ENCODE peak calls at places on chromosomes 6 and 20, in nine cellular contexts. J is stimulated activated CD4-positive, alpha-beta T cell treated with anti-CD3 and anti-CD28 coated beads, Interleukin-1b, Interleukin-23, amount 100 ng/mL, for 24 hours; Q is stimulated activated CD8-positive, alpha-beta memory T cell treated with anti-CD3 and anti-CD28 coated beads, Interleukin-2, amount 100 ng/mL, for 48 hours; T is HEK293T; A is T-cell; E is H9; M is M059J; G is OCI-LY7; Y is NCI-H774. D is an unnamed sample.

GRCh38 chr6:149861603-149862423 is 2.3 kb downstream of the LRP11 start:
- DNase-seq in G (no peak), T (no peak), Y (no peak), J (no peak), M (peak), E (no peak), Q (no peak), A (no peak), D (no peak)

GRCh38 chr6:166007349-166008263 is 160.0 kb downstream of the TBXT start:
- DNase-seq in A (no peak), J (no peak), Q (no peak), E (no peak), M (peak), Y (no peak), G (no peak), T (no peak), D (peak)

GRCh38 chr6:22756365-22756764 is 187.0 kb downstream of the HDGFL1 start:
- DNase-seq in T (no peak), E (no peak), M (peak), Q (no peak), Y (no peak), J (no peak), G (no peak), A (no peak), D (peak)

GRCh38 chr6:45590751-45591184 is 213.0 kb upstream of the SUPT3H start:
- DNase-seq in G (no peak), T (peak), J (no peak), A (no peak), M (peak), Y (no peak), Q (no peak), E (no peak), D (peak)

GRCh38 chr6:158475344-158476302 is 84.3 kb upstream of the TMEM181 start:
- DNase-seq in E (no peak), M (peak), Q (no peak), G (no peak), A (no peak), T (peak), Y (peak), J (no peak), D (peak)

GRCh38 chr20:2822073-2822472 is 5.9 kb downstream of the TMEM239 start:
- DNase-seq in G (no peak), T (peak), M (peak), Y (no peak), Q (no peak), J (no peak), E (no peak), A (peak), D (no peak)

GRCh38 chr20:13302647-13303425 is 81.8 kb downstream of the ISM1 start:
- DNase-seq in T (peak), J (peak), A (peak), G (peak), Y (peak), Q (peak), E (peak), M (peak), D (peak)

GRCh38 chr20:47063808-47064207 is 169.2 kb downstream of the EYA2 start:
- DNase-seq in Y (no peak), T (no peak), Q (no peak), G (no peak), A (no peak), M (no peak), E (no peak), J (no peak), D (no peak)

GRCh38 chr20:53660947-53661381 is 67.3 kb upstream of the ZNF217 start:
- DNase-seq in J (no peak), G (peak), M (no peak), A (no peak), T (no peak), Q (no peak), Y (no peak), E (no peak), D (peak)

GRCh38 chr6:7468382-7469081 is 72.9 kb upstream of the DSP start:
- DNase-seq in M (peak), Y (no peak), J (no peak), A (no peak), G (no peak), E (no peak), Q (peak), T (peak), D (peak)

GRCh38 chr20:32365560-32365959 is 7.4 kb downstream of the ASXL1 start:
- DNase-seq in T (no peak), G (no peak), Y (no peak), M (no peak), Q (no peak), J (no peak), E (no peak), A (no peak), D (no peak)

GRCh38 chr20:11452326-11452725 is 465.4 kb upstream of the BTBD3 start:
- DNase-seq in T (no peak), M (peak), Y (no peak), Q (no peak), E (no peak), G (no peak), J (no peak), A (no peak), D (peak)

GRCh38 chr20:38658879-38659612 is 57.4 kb downstream of the ARHGAP40 start:
- DNase-seq in G (peak), E (peak), Y (no peak), T (peak), M (peak), A (peak), Q (no peak), J (no peak), D (no peak)

GRCh38 chr6:46352541-46353267 is 138.5 kb downstream of the RCAN2 start:
- DNase-seq in J (no peak), Y (no peak), A (no peak), T (no peak), G (no peak), M (peak), E (no peak), Q (no peak), D (no peak)

GRCh38 chr20:2353231-2353630 is 27.5 kb upstream of the TGM6 start:
- DNase-seq in A (no peak), G (peak), Y (no peak), J (no peak), E (no peak), M (no peak), Q (no peak), T (no peak), D (no peak)

GRCh38 chr20:53319716-53320115 is 273.9 kb downstream of the ZNF217 start:
- DNase-seq in G (no peak), Q (no peak), J (no peak), E (no peak), Y (no peak), T (no peak), A (no peak), M (no peak), D (no peak)

GRCh38 chr6:63783096-63783495 is 147.5 kb downstream of the PHF3 start:
- DNase-seq in A (no peak), T (no peak), J (no peak), G (no peak), Y (no peak), M (no peak), E (no peak), Q (no peak), D (no peak)

GRCh38 chr6:2768125-2768524 is 2.9 kb downstream of the WRNIP1 start:
- DNase-seq in Q (no peak), G (peak), T (no peak), M (no peak), A (no peak), E (no peak), Y (no peak), J (no peak), D (no peak)

GRCh38 chr6:46773201-46773855 is 19.9 kb upstream of the MEP1A start:
- DNase-seq in J (no peak), T (no peak), G (no peak), E (no peak), Y (no peak), Q (no peak), A (no peak), M (no peak), D (no peak)

GRCh38 chr6:169092375-169092774 is 161.3 kb downstream of the THBS2 start:
- DNase-seq in J (no peak), T (no peak), Y (no peak), G (no peak), M (no peak), E (no peak), A (no peak), Q (no peak), D (peak)

GRCh38 chr6:105279463-105279862 is 99.6 kb upstream of the POPDC3 start:
- DNase-seq in J (no peak), Q (no peak), A (no peak), Y (no peak), G (no peak), M (no peak), E (no peak), T (no peak), D (no peak)

GRCh38 chr6:154907293-154907692 is 87.8 kb upstream of the TIAM2 start:
- DNase-seq in E (no peak), Q (no peak), T (no peak), J (no peak), M (no peak), G (no peak), Y (no peak), A (no peak), D (peak)

GRCh38 chr6:161635975-161636374 is 362.1 kb upstream of the AGPAT4 start:
- DNase-seq in T (no peak), Y (no peak), Q (no peak), E (no peak), A (no peak), J (no peak), M (no peak), G (no peak), D (no peak)

GRCh38 chr20:20706285-20706684 is 6.2 kb downstream of the RALGAPA2 start:
- DNase-seq in T (no peak), G (no peak), J (no peak), Q (no peak), Y (peak), M (no peak), E (no peak), A (no peak), D (no peak)

GRCh38 chr6:10256113-10256690 is 158.7 kb downstream of the TFAP2A start:
- DNase-seq in G (peak), M (peak), A (no peak), T (no peak), J (no peak), Q (no peak), Y (no peak), E (no peak), D (no peak)

GRCh38 chr6:13655700-13656099 is 40.6 kb downstream of the NOL7 start:
- DNase-seq in Q (no peak), Y (no peak), M (no peak), T (no peak), A (no peak), E (no peak), J (no peak), G (no peak), D (no peak)